ENCODE peak calls at places on chromosomes 13 and 19, in six cellular contexts. One of them, this sample, is unnamed.

GRCh38 chr13:37701972-37702371 is 103.4 kb upstream of the POSTN start:
- DNase-seq in K562: no peak
- DNase-seq in GM12878: no peak
- DNase-seq in HCT116: no peak
- DNase-seq in Panc1: no peak
- DNase-seq in HL-60: no peak
- DNase-seq in this sample: no peak

GRCh38 chr13:48251616-48252081 is 18.6 kb downstream of the ITM2B start:
- DNase-seq in GM12878: no peak
- DNase-seq in HL-60: no peak
- DNase-seq in Panc1: no peak
- DNase-seq in HCT116: no peak
- DNase-seq in K562: no peak
- DNase-seq in this sample: no peak

GRCh38 chr19:42150353-42150752 is 18.1 kb upstream of the POU2F2 start:
- DNase-seq in HCT116: no peak
- DNase-seq in GM12878: no peak
- DNase-seq in Panc1: no peak
- DNase-seq in HL-60: no peak
- DNase-seq in K562: no peak
- DNase-seq in this sample: no peak

GRCh38 chr13:100442095-100442832 is 146.3 kb downstream of the GGACT start:
- DNase-seq in Panc1: no peak
- DNase-seq in HL-60: no peak
- DNase-seq in K562: no peak
- DNase-seq in GM12878: no peak
- DNase-seq in HCT116: no peak
- DNase-seq in this sample: peak; percentile 37

GRCh38 chr19:7326105-7326877 is 22.4 kb upstream of the ARHGEF18 start:
- DNase-seq in HL-60: peak; percentile 37
- DNase-seq in GM12878: no peak
- DNase-seq in Panc1: peak; percentile 10
- DNase-seq in K562: peak; percentile 55
- DNase-seq in HCT116: peak; percentile 39
- DNase-seq in this sample: peak; percentile 93

GRCh38 chr19:6214881-6215541 is 64.8 kb downstream of the MLLT1 start:
- DNase-seq in HL-60: no peak
- DNase-seq in K562: no peak
- DNase-seq in HCT116: no peak
- DNase-seq in Panc1: no peak
- DNase-seq in GM12878: no peak
- DNase-seq in this sample: no peak

GRCh38 chr19:49335784-49336481 is 727 bp downstream of the CD37 start:
- DNase-seq in GM12878: no peak
- DNase-seq in Panc1: no peak
- DNase-seq in HL-60: no peak
- DNase-seq in K562: no peak
- DNase-seq in HCT116: no peak
- DNase-seq in this sample: no peak

GRCh38 chr19:4693471-4694121 is 23.5 kb upstream of the MYDGF start:
- DNase-seq in K562: no peak
- DNase-seq in Panc1: no peak
- DNase-seq in HCT116: no peak
- DNase-seq in GM12878: no peak
- DNase-seq in HL-60: no peak
- DNase-seq in this sample: no peak

GRCh38 chr13:21227917-21228316 is 51.5 kb downstream of the MRPL57 start:
- DNase-seq in HCT116: no peak
- DNase-seq in HL-60: no peak
- DNase-seq in K562: no peak
- DNase-seq in Panc1: no peak
- DNase-seq in GM12878: no peak
- DNase-seq in this sample: no peak

GRCh38 chr13:52356327-52356726 is 49.6 kb downstream of the THSD1 start:
- DNase-seq in K562: no peak
- DNase-seq in HL-60: no peak
- DNase-seq in HCT116: no peak
- DNase-seq in GM12878: no peak
- DNase-seq in Panc1: no peak
- DNase-seq in this sample: no peak

GRCh38 chr13:38641164-38641948 is 45.5 kb upstream of the FREM2 start:
- DNase-seq in HL-60: no peak
- DNase-seq in HCT116: no peak
- DNase-seq in GM12878: no peak
- DNase-seq in K562: peak; percentile 3
- DNase-seq in Panc1: no peak
- DNase-seq in this sample: peak; percentile 22

GRCh38 chr19:7636691-7637373 is at the start of gene STXBP2:
- DNase-seq in K562: peak; percentile 98
- DNase-seq in HL-60: peak; percentile 82
- DNase-seq in HCT116: peak; percentile 76
- DNase-seq in GM12878: peak; percentile 35
- DNase-seq in Panc1: no peak
- DNase-seq in this sample: peak; percentile 91

GRCh38 chr13:24192811-24193162 is 32.3 kb downstream of the SPATA13 start:
- DNase-seq in Panc1: no peak
- DNase-seq in GM12878: no peak
- DNase-seq in K562: no peak
- DNase-seq in HCT116: no peak
- DNase-seq in HL-60: no peak
- DNase-seq in this sample: no peak

GRCh38 chr13:83753912-83754624 is 128.2 kb downstream of the SLITRK1 start:
- DNase-seq in GM12878: no peak
- DNase-seq in Panc1: no peak
- DNase-seq in K562: no peak
- DNase-seq in HCT116: no peak
- DNase-seq in HL-60: no peak
- DNase-seq in this sample: no peak

GRCh38 chr13:26628706-26629105 is 71.2 kb downstream of the WASF3 start:
- DNase-seq in Panc1: no peak
- DNase-seq in HCT116: no peak
- DNase-seq in HL-60: no peak
- DNase-seq in K562: no peak
- DNase-seq in GM12878: no peak
- DNase-seq in this sample: peak; percentile 42

GRCh38 chr13:83350569-83350968 is 531.7 kb downstream of the SLITRK1 start:
- DNase-seq in GM12878: no peak
- DNase-seq in HL-60: no peak
- DNase-seq in HCT116: no peak
- DNase-seq in K562: no peak
- DNase-seq in Panc1: peak; percentile 13
- DNase-seq in this sample: no peak

GRCh38 chr13:63455938-63456337 is 2040.3 kb upstream of the PCDH20 start:
- DNase-seq in Panc1: no peak
- DNase-seq in HCT116: no peak
- DNase-seq in GM12878: no peak
- DNase-seq in HL-60: no peak
- DNase-seq in K562: no peak
- DNase-seq in this sample: peak; percentile 59

GRCh38 chr19:31261651-31262331 is 87.4 kb downstream of the TSHZ3 start:
- DNase-seq in HCT116: no peak
- DNase-seq in HL-60: no peak
- DNase-seq in K562: no peak
- DNase-seq in Panc1: no peak
- DNase-seq in GM12878: no peak
- DNase-seq in this sample: no peak

GRCh38 chr19:52542984-52543664 is 15.7 kb downstream of the ZNF808 start:
- DNase-seq in K562: no peak
- DNase-seq in HL-60: peak; percentile 20
- DNase-seq in HCT116: no peak
- DNase-seq in GM12878: peak; percentile 66
- DNase-seq in Panc1: no peak
- DNase-seq in this sample: no peak

GRCh38 chr13:20451397-20451796 is 74.3 kb downstream of the CRYL1 start:
- DNase-seq in Panc1: no peak
- DNase-seq in HL-60: no peak
- DNase-seq in HCT116: no peak
- DNase-seq in K562: no peak
- DNase-seq in GM12878: peak; percentile 23
- DNase-seq in this sample: no peak

GRCh38 chr13:94558721-94559120 is 37.2 kb downstream of the TGDS start:
- DNase-seq in K562: peak; percentile 14
- DNase-seq in Panc1: no peak
- DNase-seq in GM12878: no peak
- DNase-seq in HL-60: no peak
- DNase-seq in HCT116: no peak
- DNase-seq in this sample: peak; percentile 29

GRCh38 chr19:49554701-49555181 is 25.6 kb downstream of the NOSIP start:
- DNase-seq in Panc1: no peak
- DNase-seq in HL-60: no peak
- DNase-seq in K562: no peak
- DNase-seq in GM12878: no peak
- DNase-seq in HCT116: no peak
- DNase-seq in this sample: no peak

GRCh38 chr13:61600360-61601033 is 184.8 kb upstream of the PCDH20 start:
- DNase-seq in K562: no peak
- DNase-seq in HCT116: no peak
- DNase-seq in HL-60: no peak
- DNase-seq in Panc1: no peak
- DNase-seq in GM12878: no peak
- DNase-seq in this sample: no peak

DNA sequence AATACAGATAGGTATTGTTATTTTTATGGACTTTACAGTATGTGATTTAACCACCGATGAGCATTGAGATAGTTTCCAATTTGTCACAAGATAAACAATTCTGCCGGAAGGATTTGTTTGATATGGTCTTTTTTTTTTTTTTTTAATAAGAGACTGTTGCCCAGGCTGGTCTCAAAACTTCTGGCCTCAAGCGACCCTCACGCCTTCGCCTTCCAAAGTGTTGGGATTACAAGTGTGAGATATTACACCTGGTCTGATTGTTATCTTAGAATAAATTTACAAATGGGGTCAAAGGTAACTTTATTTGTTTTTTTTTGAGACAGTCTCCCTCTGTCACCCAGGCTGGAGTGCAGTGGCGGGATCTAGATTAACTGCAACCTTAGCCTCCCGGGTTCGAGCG is 1.2 kb downstream of the GARRE1 start:
- DNase-seq in GM12878: no peak
- DNase-seq in HL-60: no peak
- DNase-seq in Panc1: no peak
- DNase-seq in K562: no peak
- DNase-seq in HCT116: no peak
- DNase-seq in this sample: no peak
- H3K4me3 ChIP-seq in GM12878: peak overlapping the region; percentile 94
- H3K4me3 ChIP-seq in HL-60: no peak overlapping the region
- H3K4me3 ChIP-seq in Panc1: peak overlapping the region; percentile 78
- H3K4me3 ChIP-seq in K562: peak overlapping the region; percentile 81
- H3K4me3 ChIP-seq in HCT116: peak overlapping the region; percentile 84
- H3K4me3 ChIP-seq in this sample: peak overlapping the region; percentile 79

GRCh38 chr19:14023404-14024235 is 4.3 kb upstream of the RLN3 start:
- DNase-seq in K562: peak; percentile 76
- DNase-seq in HCT116: no peak
- DNase-seq in Panc1: no peak
- DNase-seq in GM12878: no peak
- DNase-seq in HL-60: peak; percentile 83
- DNase-seq in this sample: peak; percentile 90
- TF ChIP-seq REST in K562: no peak
- TF ChIP-seq REST in HCT116: no peak
- TF ChIP-seq REST in Panc1: no peak
- TF ChIP-seq REST in GM12878: no peak
- TF ChIP-seq REST in HL-60: no peak
- TF ChIP-seq REST in this sample: no peak

GRCh38 chr13:44223785-44224432 is 149.7 kb upstream of the SERP2 start:
- DNase-seq in Panc1: no peak
- DNase-seq in GM12878: no peak
- DNase-seq in K562: no peak
- DNase-seq in HL-60: no peak
- DNase-seq in HCT116: no peak
- DNase-seq in this sample: no peak

GRCh38 chr13:44220948-44221347 is 152.7 kb upstream of the SERP2 start:
- DNase-seq in GM12878: no peak
- DNase-seq in HCT116: no peak
- DNase-seq in K562: no peak
- DNase-seq in HL-60: no peak
- DNase-seq in Panc1: no peak
- DNase-seq in this sample: no peak

GRCh38 chr13:44219808-44220544 is 153.6 kb upstream of the SERP2 start:
- DNase-seq in K562: no peak
- DNase-seq in Panc1: no peak
- DNase-seq in GM12878: no peak
- DNase-seq in HL-60: no peak
- DNase-seq in HCT116: no peak
- DNase-seq in this sample: no peak

GRCh38 chr13:44221657-44222056 is 152.0 kb upstream of the SERP2 start:
- DNase-seq in GM12878: no peak
- DNase-seq in K562: no peak
- DNase-seq in HCT116: no peak
- DNase-seq in Panc1: no peak
- DNase-seq in HL-60: no peak
- DNase-seq in this sample: no peak

DNA sequence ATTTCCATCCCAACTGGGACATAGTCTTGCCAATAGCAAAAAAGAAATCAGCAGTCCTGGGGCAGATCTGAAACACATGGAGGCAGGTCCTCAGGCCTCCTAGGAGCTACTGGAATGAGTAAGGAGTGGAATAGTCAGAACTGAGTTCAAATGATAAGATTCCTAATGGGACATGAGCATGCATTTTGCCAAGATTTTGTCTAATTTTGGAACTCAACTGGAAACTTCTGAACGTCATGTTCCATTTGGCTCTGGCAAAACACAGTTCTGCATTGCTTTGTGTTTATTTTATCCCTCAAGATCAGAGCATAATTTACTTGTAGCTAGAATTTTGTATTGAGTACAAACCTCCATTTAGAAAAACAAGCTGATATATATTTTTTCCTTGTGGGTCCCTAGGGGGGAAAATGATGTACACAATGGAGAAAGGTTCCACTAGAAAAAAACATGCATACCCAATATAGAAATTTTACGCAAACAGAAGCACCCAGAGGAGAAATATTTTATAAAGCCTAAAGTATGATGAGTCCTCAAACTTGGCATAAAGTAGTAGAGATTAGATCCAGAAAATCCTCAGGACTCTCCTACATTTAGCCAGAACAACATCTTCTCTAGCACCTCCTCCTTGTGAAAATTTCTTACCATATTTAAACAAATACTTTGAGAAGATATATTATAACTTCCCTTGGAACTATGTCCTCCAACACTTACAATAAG is 149.0 kb upstream of the SERP2 start:
- DNase-seq in HCT116: no peak
- DNase-seq in GM12878: no peak
- DNase-seq in K562: no peak
- DNase-seq in Panc1: no peak
- DNase-seq in HL-60: no peak
- DNase-seq in this sample: no peak
- TF ChIP-seq POLR2AphosphoS5 in HCT116: no peak
- TF ChIP-seq POLR2AphosphoS5 in GM12878: no peak
- TF ChIP-seq POLR2AphosphoS5 in K562: no peak
- TF ChIP-seq POLR2AphosphoS5 in Panc1: no peak
- TF ChIP-seq POLR2AphosphoS5 in HL-60: no peak
- TF ChIP-seq POLR2AphosphoS5 in this sample: no peak

DNA sequence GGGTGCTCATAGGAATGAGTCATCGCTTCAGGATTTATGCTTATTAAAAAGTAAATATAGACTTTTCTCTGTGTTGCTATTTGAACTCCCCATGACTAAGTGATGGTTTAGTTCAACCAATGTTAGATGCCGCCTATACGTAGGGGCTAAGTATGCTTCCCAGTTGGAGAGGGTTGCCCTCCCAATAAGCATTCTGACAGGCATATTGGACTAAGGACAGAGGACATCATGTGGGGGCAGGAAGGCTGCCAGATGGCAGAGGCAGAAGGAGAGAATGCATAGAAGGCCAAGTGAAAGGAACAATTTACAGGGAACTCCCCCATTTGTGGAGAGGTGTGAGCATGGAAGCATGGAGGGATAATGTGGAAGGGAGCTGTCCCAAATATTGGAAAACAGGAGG is 318.4 kb upstream of the OBI1 start:
- DNase-seq in HCT116: no peak
- DNase-seq in GM12878: no peak
- DNase-seq in K562: no peak
- DNase-seq in Panc1: no peak
- DNase-seq in HL-60: no peak
- DNase-seq in this sample: no peak
- H3K4me3 ChIP-seq in HCT116: no peak overlapping the region
- H3K4me3 ChIP-seq in GM12878: no peak overlapping the region
- H3K4me3 ChIP-seq in K562: no peak overlapping the region
- H3K4me3 ChIP-seq in Panc1: no peak overlapping the region
- H3K4me3 ChIP-seq in HL-60: no peak overlapping the region
- H3K4me3 ChIP-seq in this sample: no peak overlapping the region